ENCODE peak calls at places on chromosomes 4 and X, in six cellular contexts. Y is GM23338, O is GM12878, P is K562, W is H1, Q is HepG2. M is an unnamed sample.

GRCh38 chrX:37776283-37776986 is 3.4 kb upstream of the CYBB start:
- DNase-seq in W (no peak), P (no peak), O (no peak), Q (no peak), Y (no peak), M (no peak)

GRCh38 chrX:118795528-118795927 is 28.1 kb upstream of the ZCCHC12 start:
- DNase-seq in Y (no peak), Q (no peak), P (no peak), O (no peak), W (no peak), M (no peak)

GRCh38 chrX:17944833-17945497 is 83.9 kb upstream of the RAI2 start:
- DNase-seq in Q (peak; percentile 7), W (no peak), O (no peak), P (peak; percentile 20), Y (peak; percentile 57), M (no peak)

GRCh38 chr4:120052840-120053239 is 13.8 kb downstream of the MAD2L1 start:
- DNase-seq in Y (no peak), W (no peak), O (no peak), P (no peak), Q (no peak), M (no peak)

GRCh38 chr4:62913065-62913464 is 1496.2 kb downstream of the TECRL start:
- DNase-seq in P (no peak), O (no peak), Q (no peak), W (no peak), Y (no peak), M (no peak)

GRCh38 chrX:101417981-101418841 is 10.2 kb downstream of the HNRNPH2 start:
- DNase-seq in Y (peak; percentile 74), Q (no peak), O (no peak), W (no peak), P (no peak), M (peak; percentile 69)

GRCh38 chr4:94690851-94691254 is 66.9 kb upstream of the BMPR1B start:
- DNase-seq in Y (no peak), W (no peak), P (no peak), Q (no peak), O (no peak), M (no peak)

GRCh38 chr4:108361886-108362285 is 193.2 kb upstream of the LEF1 start:
- DNase-seq in P (no peak), Q (no peak), W (no peak), Y (no peak), O (no peak), M (no peak)

GRCh38 chrX:10676239-10676971 is 56.0 kb upstream of the MID1 start:
- DNase-seq in Y (peak; percentile 49), O (no peak), Q (no peak), W (no peak), P (no peak), M (peak; percentile 7)

GRCh38 chr4:126028871-126029270 is 714.1 kb downstream of the FAT4 start:
- DNase-seq in Y (no peak), W (no peak), P (no peak), O (no peak), Q (no peak), M (no peak)

GRCh38 chr4:107058828-107059227 is 22.7 kb upstream of the DKK2 start:
- DNase-seq in P (no peak), Y (no peak), Q (no peak), O (no peak), W (no peak), M (no peak)

GRCh38 chrX:145630081-145630480 is 187.5 kb upstream of the SLITRK2 start:
- DNase-seq in W (no peak), O (no peak), Q (no peak), P (no peak), Y (no peak), M (no peak)

GRCh38 chr4:3196670-3197359 is 52.1 kb upstream of the MSANTD1 start:
- DNase-seq in W (no peak), Q (no peak), O (no peak), P (no peak), Y (no peak), M (no peak)

GRCh38 chr4:89492476-89493110 is 185.0 kb upstream of the GPRIN3 start:
- DNase-seq in Y (no peak), P (no peak), Q (no peak), O (no peak), W (no peak), M (no peak)

GRCh38 chr4:71290074-71290473 is 48.7 kb upstream of the SLC4A4 start:
- DNase-seq in P (no peak), Y (no peak), O (no peak), W (no peak), Q (no peak), M (no peak)

GRCh38 chr4:25112349-25113008 is 47.8 kb downstream of the SEPSECS start:
- DNase-seq in W (no peak), P (peak; percentile 25), Y (no peak), O (no peak), Q (no peak), M (no peak)

GRCh38 chrX:118727686-118728339 is 407 bp downstream of the IL13RA1 start:
- DNase-seq in P (no peak), O (no peak), W (no peak), Q (peak; percentile 10), Y (no peak), M (peak; percentile 10)

GRCh38 chr4:183333983-183334382 is 11.8 kb upstream of the CLDN24 start:
- DNase-seq in Y (no peak), P (no peak), O (no peak), W (no peak), Q (peak; percentile 81), M (no peak)

GRCh38 chr4:137370206-137370633 is 162.1 kb downstream of the PCDH18 start:
- DNase-seq in P (no peak), W (no peak), Y (no peak), Q (no peak), O (no peak), M (no peak)
- TF ChIP-seq CREB1 in P (no peak), W (no peak), Y (no peak), Q (no peak), O (no peak), M (no peak)

GRCh38 chrX:13899607-13900006 is 82.7 kb upstream of the GPM6B start:
- DNase-seq in Q (no peak), W (no peak), P (no peak), O (no peak), Y (no peak), M (no peak)
- TF ChIP-seq CREB1 in Q (no peak), W (no peak), P (no peak), O (no peak), Y (no peak), M (no peak)

DNA sequence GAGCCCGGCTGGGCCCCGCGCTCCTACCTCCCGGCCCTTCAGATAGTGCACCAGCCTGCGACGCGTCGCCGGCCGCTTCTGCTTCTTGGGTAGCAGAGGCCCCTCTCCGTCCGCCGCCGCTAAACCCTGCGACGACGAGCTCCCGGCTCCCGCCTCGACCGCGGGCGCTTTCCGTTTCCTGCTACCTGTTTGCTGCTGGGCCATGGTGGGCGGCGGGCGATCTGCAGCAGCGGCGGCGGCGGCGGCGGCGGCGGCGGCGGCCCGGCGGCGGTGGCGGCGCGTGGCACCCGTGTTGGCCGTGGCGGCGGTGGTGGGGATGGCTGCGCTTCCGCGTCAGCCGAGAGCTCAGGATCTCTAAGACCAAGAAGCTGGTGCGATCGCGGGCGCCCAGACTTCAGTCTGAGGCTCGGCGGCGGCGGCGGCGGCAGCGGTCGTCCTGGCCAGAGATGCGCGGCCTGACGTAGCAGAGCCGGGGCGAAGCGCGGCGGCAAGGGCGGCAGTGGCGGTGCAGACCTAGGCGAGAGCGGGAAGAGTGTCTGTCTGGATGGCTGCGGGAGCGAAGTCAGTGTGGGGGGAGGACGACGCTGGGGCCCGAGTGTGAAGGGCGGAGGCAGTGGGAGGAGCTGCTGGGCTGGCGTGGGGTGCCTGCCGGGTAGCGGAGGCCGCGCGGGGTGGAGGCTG is at the start of gene DCAF12L2:
- DNase-seq in P (no peak), O (no peak), Q (no peak), W (no peak), Y (peak; percentile 48), M (peak; percentile 41)
- TF ChIP-seq CREB1 in P (no peak), O (no peak), Q (no peak), W (no peak), Y (no peak), M (no peak)

DNA sequence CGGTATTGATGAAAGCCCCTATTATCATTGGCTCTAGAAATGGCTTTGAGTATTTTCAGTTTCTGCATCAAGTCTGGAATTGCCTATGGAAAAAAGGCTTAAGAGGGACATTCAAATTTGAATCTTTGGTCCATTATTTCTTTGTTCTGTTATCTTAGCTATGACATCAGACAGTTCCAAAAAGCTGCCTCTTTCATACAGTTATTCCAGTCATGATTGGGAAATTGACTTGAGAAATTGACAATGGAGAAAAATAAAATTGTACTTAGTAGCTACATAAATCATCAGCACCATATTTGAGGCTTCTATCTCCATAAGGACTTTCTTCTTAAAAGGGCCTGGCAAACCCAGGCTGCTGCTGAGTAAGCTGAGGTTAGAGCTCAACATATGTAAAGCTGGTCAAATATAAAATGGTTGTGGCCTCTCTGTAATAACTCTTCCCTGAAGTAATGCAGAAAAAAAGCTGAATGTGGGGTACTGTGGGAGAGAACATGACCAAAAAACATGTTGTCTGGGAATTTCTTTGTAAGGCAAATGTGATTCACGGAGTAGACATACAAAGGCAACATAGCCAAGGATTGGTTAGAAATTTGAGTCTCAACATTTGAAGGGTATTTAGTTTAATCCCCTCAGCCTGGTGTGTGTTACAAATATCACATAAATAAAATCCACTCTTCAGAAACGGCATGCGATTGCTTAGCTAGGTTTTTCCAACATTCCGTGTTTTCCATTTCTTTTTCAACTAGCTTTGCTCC is 100.9 kb downstream of the LNX1 start:
- DNase-seq in P (no peak), W (no peak), Q (no peak), O (no peak), Y (no peak), M (no peak)
- TF ChIP-seq CREB1 in P (no peak), W (no peak), Q (no peak), O (no peak), Y (no peak), M (no peak)

GRCh38 chr4:101458914-101459313 is 111.6 kb upstream of the PPP3CA start:
- DNase-seq in W (no peak), O (no peak), Q (no peak), P (no peak), Y (no peak), M (no peak)
- TF ChIP-seq CREB1 in W (no peak), O (no peak), Q (no peak), P (no peak), Y (no peak), M (no peak)

DNA sequence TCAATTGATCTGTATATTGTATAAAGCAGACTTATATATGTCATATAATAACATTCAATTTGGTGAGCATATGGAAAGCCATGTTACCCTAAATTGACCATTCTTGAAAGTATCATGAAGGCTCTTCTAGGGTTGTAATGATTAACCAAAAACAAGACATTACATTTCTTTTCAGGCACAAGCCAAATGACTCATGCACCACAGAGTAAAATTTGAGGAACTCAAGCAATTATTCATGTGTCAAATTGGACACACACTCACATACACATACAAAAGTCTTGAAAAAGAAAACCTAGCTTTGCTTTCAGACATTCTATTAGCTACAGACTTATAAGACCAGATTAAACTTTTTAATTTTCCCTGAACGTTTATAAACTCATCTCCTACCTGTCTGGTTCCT is 146.5 kb upstream of the PCDH18 start:
- DNase-seq in O (no peak), W (no peak), P (no peak), Y (no peak), Q (no peak), M (no peak)
- TF ChIP-seq CREB1 in O (no peak), W (no peak), P (no peak), Y (no peak), Q (no peak), M (no peak)

DNA sequence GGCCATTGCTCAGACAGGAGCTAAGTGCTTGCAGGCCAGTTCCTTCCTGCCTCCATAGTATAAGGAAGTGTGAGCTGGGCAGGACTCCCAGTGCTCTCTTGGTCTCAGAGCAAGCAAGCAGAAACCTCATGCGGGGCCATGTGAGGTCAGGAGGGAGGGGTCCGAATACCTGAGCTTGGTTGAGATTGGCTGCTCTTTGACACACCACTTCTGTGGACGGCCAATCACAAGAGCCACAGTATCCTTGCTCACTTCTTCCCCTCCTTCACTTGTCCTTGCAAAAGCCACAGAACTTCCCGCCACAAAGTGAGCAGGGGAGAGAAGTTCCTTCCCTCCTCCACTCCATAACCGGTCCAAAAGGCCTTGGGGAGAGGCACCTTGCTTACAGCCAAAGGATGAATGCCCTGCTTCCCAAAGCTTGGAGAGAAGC is 56.7 kb downstream of the PRPS1 start:
- DNase-seq in P (peak; percentile 75), O (no peak), Y (peak; percentile 36), W (no peak), Q (no peak), M (peak; percentile 23)
- TF ChIP-seq CREB1 in P (no peak), O (no peak), Y (no peak), W (no peak), Q (no peak), M (no peak)

M was measured in WTC11.